ENCODE peak calls at places on chromosomes 11 and 22, in four cellular contexts. E is H1, G is HepG2, I is GM12878. T is an unnamed sample.
A peak's percentile ranks its signal among the peaks of the same experiment; 100 is the strongest.

GRCh38 chr11:130782361-130783221 is 133.7 kb downstream of the SNX19 start:
- DNase-seq in E (no peak), G (no peak), I (no peak), T (no peak)

GRCh38 chr11:10792385-10793068 is 16.2 kb downstream of the EIF4G2 start:
- DNase-seq in E (peak; percentile 77), G (peak; percentile 77), I (peak; percentile 19), T (peak; percentile 88)

GRCh38 chr11:30481385-30481784 is 104.8 kb downstream of the MPPED2 start:
- DNase-seq in E (no peak), G (no peak), I (no peak), T (no peak)

GRCh38 chr22:40411506-40411861 is 41.1 kb downstream of the SGSM3 start:
- DNase-seq in E (no peak), G (no peak), I (no peak), T (no peak)

GRCh38 chr22:44990328-44990727 is 19.5 kb downstream of the PHF21B start:
- DNase-seq in E (no peak), G (no peak), I (no peak), T (no peak)

GRCh38 chr11:120663142-120663541 is 151.6 kb downstream of the GRIK4 start:
- DNase-seq in E (no peak), G (no peak), I (no peak), T (no peak)

GRCh38 chr22:19597399-19597735 is 73.2 kb upstream of the CLDN5 start:
- DNase-seq in E (no peak), G (peak; percentile 32), I (no peak), T (peak; percentile 26)

GRCh38 chr11:68461284-68461861 is 821 bp downstream of the PPP6R3 start:
- DNase-seq in E (no peak), G (no peak), I (no peak), T (no peak)

GRCh38 chr11:534592-535518 is 521 bp downstream of the HRAS start:
- DNase-seq in E (no peak), G (no peak), I (no peak), T (peak; percentile 21)

GRCh38 chr11:114964676-114965214 is 286.4 kb downstream of the NXPE2 start:
- DNase-seq in E (no peak), G (no peak), I (no peak), T (no peak)

GRCh38 chr11:64866173-64866491 is 12.3 kb downstream of the EHD1 start:
- DNase-seq in E (no peak), G (no peak), I (no peak), T (no peak)

GRCh38 chr11:128690746-128691091 is 3.2 kb upstream of the FLI1 start:
- DNase-seq in E (no peak), G (no peak), I (no peak), T (no peak)

GRCh38 chr11:128689586-128689945 is 4.3 kb upstream of the FLI1 start:
- DNase-seq in E (no peak), G (no peak), I (no peak), T (no peak)

GRCh38 chr11:128689946-128690745 is 3.7 kb upstream of the FLI1 start:
- DNase-seq in E (no peak), G (no peak), I (no peak), T (no peak)

GRCh38 chr11:128692750-128693578 is 908 bp upstream of the FLI1 start:
- DNase-seq in E (no peak), G (no peak), I (no peak), T (no peak)

DNA sequence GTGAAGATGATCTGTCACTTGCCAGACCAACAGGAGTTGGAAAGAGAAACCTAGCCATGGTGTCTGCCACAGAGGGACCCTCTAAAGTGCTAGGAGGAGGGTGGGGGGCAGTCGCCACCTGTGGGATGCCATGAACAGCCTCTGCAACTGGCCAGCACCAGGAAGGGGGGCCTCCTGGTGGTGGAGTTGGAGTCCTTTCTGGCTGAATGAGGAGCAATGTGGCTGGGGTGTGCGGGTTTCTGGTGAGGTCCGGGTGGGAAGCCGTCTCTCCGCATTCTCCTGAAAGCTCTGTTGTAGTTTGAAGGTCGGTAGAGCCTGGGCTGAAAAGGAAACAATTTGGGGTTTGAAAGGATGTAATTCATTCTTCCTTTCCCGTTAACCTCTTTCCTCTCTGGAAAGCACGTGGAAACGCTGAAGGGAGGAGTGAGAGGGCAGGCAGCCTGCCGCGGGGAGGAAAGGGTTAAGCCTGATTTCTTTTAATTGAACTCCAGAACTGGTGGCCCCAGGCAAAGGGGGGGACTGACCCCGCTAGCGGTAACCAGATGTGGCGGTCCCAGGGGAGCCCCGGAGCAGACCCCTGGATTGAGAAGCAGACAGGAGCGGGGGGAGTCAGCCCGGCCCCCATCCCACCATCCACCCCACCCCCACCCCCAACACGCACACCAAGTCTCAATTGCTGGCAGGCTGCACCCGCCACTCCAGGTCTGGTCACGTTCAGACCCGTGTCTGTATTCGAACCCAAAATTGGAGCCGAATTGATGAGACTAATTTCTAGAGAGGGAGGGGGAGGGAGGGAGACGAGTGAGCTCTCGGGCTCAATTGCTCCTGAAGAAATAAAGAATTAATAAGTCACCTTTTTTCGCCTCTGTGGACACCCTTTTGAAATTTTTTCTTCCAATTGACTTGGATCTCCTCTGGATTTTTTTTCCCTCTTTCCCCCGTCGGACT is 1.8 kb upstream of the FLI1 start:
- DNase-seq in E (no peak), G (no peak), I (no peak), T (no peak)
- TF ChIP-seq EZH2 in E (no peak), G (no peak), I (no peak), T (no peak)

GRCh38 chr11:11979487-11980117 is 28.8 kb downstream of the DKK3 start:
- DNase-seq in E (no peak), G (no peak), I (no peak), T (no peak)
- TF ChIP-seq HDAC6 in E (no peak), G (no peak), I (no peak), T (no peak)

DNA sequence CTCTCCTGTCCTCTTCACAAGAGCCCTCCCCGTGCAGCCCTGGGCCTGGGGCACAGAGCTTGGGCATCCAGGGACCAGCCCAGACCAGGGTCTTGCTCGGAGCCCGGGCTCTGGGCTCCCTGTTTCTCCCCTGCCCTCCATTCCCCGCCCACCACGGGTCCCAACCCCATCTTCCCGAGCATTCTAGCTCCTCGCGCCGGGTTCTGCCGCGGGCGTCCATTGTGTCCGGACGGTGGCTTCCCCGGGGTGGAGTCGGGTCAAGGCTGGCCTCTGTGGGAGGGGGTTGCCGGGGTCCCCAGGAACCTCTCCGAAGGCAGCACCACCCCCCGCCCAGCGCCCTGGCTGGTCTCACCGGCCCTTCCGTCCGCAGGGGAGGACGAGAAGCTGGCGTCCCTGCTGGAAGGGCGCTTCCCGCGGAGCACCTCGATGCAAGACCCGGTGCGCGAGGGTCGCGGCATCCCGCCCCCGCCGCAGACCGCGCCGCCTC is 18.1 kb upstream of the ACR start:
- DNase-seq in E (no peak), G (no peak), I (no peak), T (no peak)
- TF ChIP-seq EZH2 in E (peak; percentile 82), G (no peak), I (no peak), T (no peak)

DNA sequence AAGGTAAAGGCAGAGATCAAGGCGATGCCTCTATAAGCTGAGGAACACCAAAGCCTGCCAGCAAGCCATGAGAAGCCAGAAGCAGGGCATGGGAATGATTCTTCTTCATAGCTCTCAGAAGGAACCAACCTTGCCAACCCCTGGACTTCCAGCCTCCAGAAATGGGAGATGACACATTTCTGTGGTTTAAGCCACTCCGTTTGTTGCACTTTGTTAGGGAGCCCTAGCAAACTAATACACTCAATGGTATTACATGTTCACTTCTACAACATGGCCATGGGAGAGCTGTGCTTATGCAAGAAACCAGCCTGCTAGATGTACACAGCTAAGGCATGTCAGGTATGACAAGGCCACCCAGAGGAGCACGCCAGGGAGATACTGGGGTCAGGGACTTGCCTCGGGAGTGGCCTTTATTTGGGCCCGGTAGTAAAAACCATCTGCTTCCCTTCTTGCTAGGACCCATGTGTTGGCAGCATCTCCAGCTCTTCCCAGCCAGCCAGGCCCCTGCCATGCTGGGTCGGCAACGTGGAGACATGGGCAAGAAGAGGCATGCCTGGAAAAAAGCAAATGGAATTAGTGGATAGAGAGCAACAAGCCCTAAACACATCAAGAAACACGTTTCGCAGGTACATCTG is 3.6 kb downstream of the C11orf16 start:
- DNase-seq in E (no peak), G (peak; percentile 48), I (no peak), T (no peak)
- TF ChIP-seq HDAC6 in E (no peak), G (no peak), I (no peak), T (no peak)

T was measured in K562.